ENCODE peak calls at places on chromosomes 12 and 14, in six cellular contexts. One of them, this sample, is unnamed.

GRCh38 chr14:64232095-64232830 is 61.9 kb downstream of the ESR2 start:
- DNase-seq in IMR-90: peak; percentile 96
- DNase-seq in cardiac muscle cell: no peak
- DNase-seq in breast epithelium: no peak
- DNase-seq in GM23338: no peak
- DNase-seq in SK-N-SH: no peak
- DNase-seq in this sample: peak; percentile 76

GRCh38 chr12:126083931-126084330 is 1018.7 kb downstream of the AACS start:
- DNase-seq in IMR-90: no peak
- DNase-seq in cardiac muscle cell: no peak
- DNase-seq in breast epithelium: no peak
- DNase-seq in GM23338: peak; percentile 10
- DNase-seq in SK-N-SH: no peak
- DNase-seq in this sample: no peak

GRCh38 chr14:55062517-55063351 is 11.3 kb downstream of the MAPK1IP1L start:
- DNase-seq in IMR-90: no peak
- DNase-seq in cardiac muscle cell: no peak
- DNase-seq in breast epithelium: peak; percentile 29
- DNase-seq in GM23338: no peak
- DNase-seq in SK-N-SH: no peak
- DNase-seq in this sample: no peak

GRCh38 chr12:109753054-109753401 is 39.4 kb downstream of the FAM222A start:
- DNase-seq in IMR-90: no peak
- DNase-seq in cardiac muscle cell: no peak
- DNase-seq in breast epithelium: no peak
- DNase-seq in GM23338: no peak
- DNase-seq in SK-N-SH: peak; percentile 12
- DNase-seq in this sample: no peak

GRCh38 chr14:102474934-102475333 is 34.6 kb downstream of the ANKRD9 start:
- DNase-seq in IMR-90: peak; percentile 80
- DNase-seq in cardiac muscle cell: no peak
- DNase-seq in breast epithelium: no peak
- DNase-seq in GM23338: no peak
- DNase-seq in SK-N-SH: no peak
- DNase-seq in this sample: no peak

GRCh38 chr14:52395728-52396127 is 81.6 kb downstream of the PTGER2 start:
- DNase-seq in IMR-90: no peak
- DNase-seq in cardiac muscle cell: no peak
- DNase-seq in breast epithelium: no peak
- DNase-seq in GM23338: no peak
- DNase-seq in SK-N-SH: no peak
- DNase-seq in this sample: no peak

GRCh38 chr14:64696355-64696844 is 7.8 kb upstream of the PLEKHG3 start:
- DNase-seq in IMR-90: no peak
- DNase-seq in cardiac muscle cell: no peak
- DNase-seq in breast epithelium: no peak
- DNase-seq in GM23338: peak; percentile 50
- DNase-seq in SK-N-SH: no peak
- DNase-seq in this sample: no peak

GRCh38 chr12:124861492-124861891 is 2.2 kb downstream of the SCARB1 start:
- DNase-seq in IMR-90: no peak
- DNase-seq in cardiac muscle cell: no peak
- DNase-seq in breast epithelium: peak; percentile 90
- DNase-seq in GM23338: peak; percentile 40
- DNase-seq in SK-N-SH: no peak
- DNase-seq in this sample: peak; percentile 87

GRCh38 chr14:74919421-74920165 is 3.5 kb downstream of the RPS6KL1 start:
- DNase-seq in IMR-90: peak; percentile 63
- DNase-seq in cardiac muscle cell: no peak
- DNase-seq in breast epithelium: no peak
- DNase-seq in GM23338: no peak
- DNase-seq in SK-N-SH: no peak
- DNase-seq in this sample: peak; percentile 63

GRCh38 chr12:116184766-116185165 is 92.7 kb downstream of the MED13L start:
- DNase-seq in IMR-90: no peak
- DNase-seq in cardiac muscle cell: no peak
- DNase-seq in breast epithelium: no peak
- DNase-seq in GM23338: no peak
- DNase-seq in SK-N-SH: no peak
- DNase-seq in this sample: no peak

GRCh38 chr12:87317302-87317701 is 711.9 kb downstream of the C12orf50 start:
- DNase-seq in IMR-90: peak; percentile 8
- DNase-seq in cardiac muscle cell: no peak
- DNase-seq in breast epithelium: no peak
- DNase-seq in GM23338: no peak
- DNase-seq in SK-N-SH: no peak
- DNase-seq in this sample: no peak

GRCh38 chr12:65758401-65758800 is 65.9 kb upstream of the HMGA2 start:
- DNase-seq in IMR-90: no peak
- DNase-seq in cardiac muscle cell: no peak
- DNase-seq in breast epithelium: no peak
- DNase-seq in GM23338: no peak
- DNase-seq in SK-N-SH: no peak
- DNase-seq in this sample: no peak

GRCh38 chr12:26523708-26524150 is 309.3 kb downstream of the ITPR2 start:
- DNase-seq in IMR-90: peak; percentile 93
- DNase-seq in cardiac muscle cell: no peak
- DNase-seq in breast epithelium: peak; percentile 92
- DNase-seq in GM23338: no peak
- DNase-seq in SK-N-SH: peak; percentile 67
- DNase-seq in this sample: peak; percentile 98

GRCh38 chr12:71636704-71637115 is 26.9 kb downstream of the ZFC3H1 start:
- DNase-seq in IMR-90: peak; percentile 72
- DNase-seq in cardiac muscle cell: peak; percentile 85
- DNase-seq in breast epithelium: no peak
- DNase-seq in GM23338: peak; percentile 93
- DNase-seq in SK-N-SH: peak; percentile 53
- DNase-seq in this sample: peak; percentile 82

GRCh38 chr12:109827566-109828550 is 5.3 kb downstream of the TRPV4 start:
- DNase-seq in IMR-90: no peak
- DNase-seq in cardiac muscle cell: no peak
- DNase-seq in breast epithelium: no peak
- DNase-seq in GM23338: no peak
- DNase-seq in SK-N-SH: no peak
- DNase-seq in this sample: no peak

GRCh38 chr14:57493467-57494181 is at the start of gene CCDC198:
- DNase-seq in IMR-90: no peak
- DNase-seq in cardiac muscle cell: no peak
- DNase-seq in breast epithelium: no peak
- DNase-seq in GM23338: peak; percentile 12
- DNase-seq in SK-N-SH: no peak
- DNase-seq in this sample: no peak

GRCh38 chr12:121001060-121001459 is 15.2 kb downstream of the C12orf43 start:
- DNase-seq in IMR-90: no peak
- DNase-seq in cardiac muscle cell: no peak
- DNase-seq in breast epithelium: no peak
- DNase-seq in GM23338: no peak
- DNase-seq in SK-N-SH: no peak
- DNase-seq in this sample: no peak

GRCh38 chr12:94977766-94978468 is 25.6 kb downstream of the NDUFA12 start:
- DNase-seq in IMR-90: no peak
- DNase-seq in cardiac muscle cell: no peak
- DNase-seq in breast epithelium: no peak
- DNase-seq in GM23338: no peak
- DNase-seq in SK-N-SH: no peak
- DNase-seq in this sample: no peak

GRCh38 chr12:94983321-94983720 is 20.2 kb downstream of the NDUFA12 start:
- DNase-seq in IMR-90: peak; percentile 2
- DNase-seq in cardiac muscle cell: no peak
- DNase-seq in breast epithelium: no peak
- DNase-seq in GM23338: no peak
- DNase-seq in SK-N-SH: no peak
- DNase-seq in this sample: no peak

GRCh38 chr12:94982456-94982855 is 21.0 kb downstream of the NDUFA12 start:
- DNase-seq in IMR-90: no peak
- DNase-seq in cardiac muscle cell: no peak
- DNase-seq in breast epithelium: no peak
- DNase-seq in GM23338: no peak
- DNase-seq in SK-N-SH: no peak
- DNase-seq in this sample: no peak

GRCh38 chr12:94979941-94980340 is 23.6 kb downstream of the NDUFA12 start:
- DNase-seq in IMR-90: no peak
- DNase-seq in cardiac muscle cell: no peak
- DNase-seq in breast epithelium: no peak
- DNase-seq in GM23338: no peak
- DNase-seq in SK-N-SH: no peak
- DNase-seq in this sample: no peak

GRCh38 chr12:94980577-94980976 is 22.9 kb downstream of the NDUFA12 start:
- DNase-seq in IMR-90: peak; percentile 42
- DNase-seq in cardiac muscle cell: no peak
- DNase-seq in breast epithelium: no peak
- DNase-seq in GM23338: no peak
- DNase-seq in SK-N-SH: peak; percentile 21
- DNase-seq in this sample: peak; percentile 56
- TF ChIP-seq CTCF in IMR-90: peak; percentile 44
- TF ChIP-seq CTCF in cardiac muscle cell: peak; percentile 21
- TF ChIP-seq CTCF in breast epithelium: no peak
- TF ChIP-seq CTCF in GM23338: peak; percentile 28
- TF ChIP-seq CTCF in SK-N-SH: peak; percentile 32
- TF ChIP-seq CTCF in this sample: no peak

DNA sequence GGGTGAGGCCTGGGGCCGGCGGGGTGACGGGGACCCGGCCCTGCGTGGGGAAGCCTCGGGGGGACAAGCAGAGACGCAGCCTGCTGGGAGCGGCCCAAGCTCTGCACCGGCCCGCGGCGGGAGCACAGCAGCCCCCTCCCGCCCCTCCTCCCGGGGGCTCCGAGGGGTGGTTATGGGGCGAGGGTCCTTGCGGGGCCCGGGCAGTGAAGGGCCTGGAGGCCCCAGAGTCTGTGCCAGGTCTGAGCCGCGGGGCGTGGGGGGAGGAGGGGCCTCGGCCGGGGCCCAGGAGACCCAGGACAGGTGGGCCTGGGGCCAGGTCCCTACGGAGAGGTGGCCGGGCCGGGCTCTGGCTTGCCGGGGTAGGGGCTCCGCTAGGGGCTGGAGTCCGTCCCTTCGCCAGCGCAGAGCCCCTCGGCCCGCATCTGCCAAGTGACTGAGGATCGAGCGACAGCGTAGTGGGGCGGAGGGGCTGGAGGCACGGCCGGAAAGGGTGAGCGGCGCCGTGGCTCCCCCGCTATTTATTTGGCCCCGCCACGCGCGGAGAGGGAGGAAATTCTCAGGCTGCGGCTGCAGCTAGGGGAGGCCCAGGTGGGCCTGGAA is 498 bp downstream of the TMEM121 start:
- DNase-seq in IMR-90: no peak
- DNase-seq in cardiac muscle cell: no peak
- DNase-seq in breast epithelium: no peak
- DNase-seq in GM23338: peak; percentile 37
- DNase-seq in SK-N-SH: peak; percentile 73
- DNase-seq in this sample: no peak
- H3K4me3 ChIP-seq in IMR-90: peak overlapping the region; percentile 57
- H3K4me3 ChIP-seq in cardiac muscle cell: peak overlapping the region; percentile 34
- H3K4me3 ChIP-seq in breast epithelium: peak overlapping the region; percentile 58
- H3K4me3 ChIP-seq in GM23338: peak overlapping the region; percentile 44
- H3K4me3 ChIP-seq in SK-N-SH: peak overlapping the region; percentile 64
- H3K4me3 ChIP-seq in this sample: peak overlapping the region; percentile 54

GRCh38 chr12:67354966-67355365 is 85.8 kb downstream of the CAND1 start:
- DNase-seq in IMR-90: peak; percentile 8
- DNase-seq in cardiac muscle cell: no peak
- DNase-seq in breast epithelium: no peak
- DNase-seq in GM23338: peak; percentile 22
- DNase-seq in SK-N-SH: no peak
- DNase-seq in this sample: peak; percentile 51
- TF ChIP-seq CTCF in IMR-90: no peak
- TF ChIP-seq CTCF in cardiac muscle cell: no peak
- TF ChIP-seq CTCF in breast epithelium: no peak
- TF ChIP-seq CTCF in GM23338: no peak
- TF ChIP-seq CTCF in SK-N-SH: no peak
- TF ChIP-seq CTCF in this sample: no peak

GRCh38 chr12:31526158-31526546 is 64.8 kb downstream of the DENND5B start:
- DNase-seq in IMR-90: no peak
- DNase-seq in cardiac muscle cell: no peak
- DNase-seq in breast epithelium: no peak
- DNase-seq in GM23338: no peak
- DNase-seq in SK-N-SH: no peak
- DNase-seq in this sample: no peak

GRCh38 chr12:31522607-31523006 is 68.3 kb downstream of the DENND5B start:
- DNase-seq in IMR-90: no peak
- DNase-seq in cardiac muscle cell: no peak
- DNase-seq in breast epithelium: no peak
- DNase-seq in GM23338: peak; percentile 47
- DNase-seq in SK-N-SH: no peak
- DNase-seq in this sample: no peak

GRCh38 chr12:31524791-31525495 is 66.0 kb downstream of the DENND5B start:
- DNase-seq in IMR-90: peak; percentile 79
- DNase-seq in cardiac muscle cell: no peak
- DNase-seq in breast epithelium: no peak
- DNase-seq in GM23338: no peak
- DNase-seq in SK-N-SH: no peak
- DNase-seq in this sample: peak; percentile 82

GRCh38 chr12:31523306-31523705 is 67.6 kb downstream of the DENND5B start:
- DNase-seq in IMR-90: no peak
- DNase-seq in cardiac muscle cell: no peak
- DNase-seq in breast epithelium: no peak
- DNase-seq in GM23338: no peak
- DNase-seq in SK-N-SH: no peak
- DNase-seq in this sample: no peak

DNA sequence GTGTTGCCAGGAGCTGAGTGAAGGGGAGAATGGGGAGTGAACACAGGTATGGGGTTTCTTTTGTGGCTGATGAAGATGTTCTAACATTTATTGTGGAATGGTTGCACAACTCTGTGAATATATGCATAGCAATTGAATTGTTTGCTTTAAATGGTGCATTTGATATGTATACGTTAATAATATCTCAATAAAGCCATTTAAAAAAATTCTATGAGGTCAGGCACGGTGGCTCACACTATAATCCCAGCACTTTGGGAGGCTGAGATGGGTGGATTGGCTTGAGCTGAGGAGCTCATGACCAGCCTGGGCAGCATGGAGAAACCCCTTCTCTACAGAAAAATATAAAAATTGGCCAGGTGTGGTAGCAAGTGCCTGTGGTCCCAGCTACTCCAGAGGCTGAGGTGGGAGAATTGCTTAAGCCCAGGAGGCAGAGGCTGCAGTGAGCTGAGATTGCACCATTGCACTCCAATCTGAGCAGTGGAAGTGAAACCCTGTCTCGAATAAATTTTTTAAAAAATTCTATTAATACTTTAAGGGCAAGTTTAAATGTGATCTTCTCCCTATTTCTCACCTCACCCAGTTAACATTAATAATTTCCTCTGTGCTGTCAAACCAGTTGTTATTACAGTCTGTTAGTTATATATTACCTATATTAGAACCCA is 65.3 kb downstream of the DENND5B start:
- DNase-seq in IMR-90: no peak
- DNase-seq in cardiac muscle cell: no peak
- DNase-seq in breast epithelium: no peak
- DNase-seq in GM23338: no peak
- DNase-seq in SK-N-SH: no peak
- DNase-seq in this sample: no peak
- H3K4me3 ChIP-seq in IMR-90: no peak overlapping the region
- H3K4me3 ChIP-seq in cardiac muscle cell: no peak overlapping the region
- H3K4me3 ChIP-seq in breast epithelium: no peak overlapping the region
- H3K4me3 ChIP-seq in GM23338: no peak overlapping the region
- H3K4me3 ChIP-seq in SK-N-SH: no peak overlapping the region
- H3K4me3 ChIP-seq in this sample: no peak overlapping the region